ENCODE peak calls at places on chromosome 1, in ten cellular contexts. G is breast epithelium; F is EL; Y is left ventricle myocardium inferior; Z is bronchial epithelial cell; P is activated CD8-positive, alpha-beta memory T cell treated with anti-CD3 and anti-CD28 coated beads, Interleukin-2, amount 50 U/mL, for 48 hours; E is stimulated activated CD4-positive, alpha-beta T cell treated with anti-CD3 and anti-CD28 coated beads, Interleukin-4, amount 100 ng/mL, for 4 hours; W is fibroblast of mammary gland; U is activated CD4-positive, alpha-beta memory T cell treated with anti-CD3 and anti-CD28 coated beads for 36 hours; X is omental fat pad. Q is an unnamed sample.

GRCh38 chr1:39189592-39190041 is 14.9 kb upstream of the MACF1 start:
- DNase-seq in P (no peak), G (no peak), E (no peak), Z (peak), Y (no peak), W (no peak), X (no peak), F (peak), U (no peak), Q (peak)

GRCh38 chr1:16145030-16145987 is 10.6 kb downstream of the EPHA2 start:
- DNase-seq in W (peak), Z (peak), P (no peak), E (no peak), U (no peak), X (peak), G (peak), Y (peak), F (peak), Q (peak)

GRCh38 chr1:57633881-57634280 is 210.0 kb upstream of the DAB1 start:
- DNase-seq in X (no peak), G (no peak), Y (no peak), E (no peak), P (no peak), W (no peak), F (no peak), U (no peak), Z (no peak), Q (no peak)

GRCh38 chr1:177969109-177969508 is 749 bp downstream of the SEC16B start:
- DNase-seq in U (no peak), Y (no peak), X (no peak), G (no peak), Z (no peak), E (no peak), P (no peak), W (peak), F (no peak), Q (no peak)

GRCh38 chr1:47230692-47231313 is 1.2 kb downstream of the TAL1 start:
- DNase-seq in G (no peak), Z (no peak), F (no peak), U (peak), Y (no peak), E (no peak), W (no peak), X (no peak), P (peak), Q (no peak)

GRCh38 chr1:155173478-155174333 is at the start of gene TRIM46:
- DNase-seq in W (peak), Y (no peak), F (peak), E (peak), G (peak), U (peak), X (no peak), Z (peak), P (peak), Q (peak)

GRCh38 chr1:43836267-43836951 is 97.2 kb upstream of the ARTN start:
- DNase-seq in F (peak), G (peak), Z (peak), P (peak), W (no peak), U (peak), X (no peak), Y (peak), E (peak), Q (no peak)

GRCh38 chr1:29441916-29442668 is 205.8 kb downstream of the PTPRU start:
- DNase-seq in W (no peak), X (no peak), G (no peak), E (no peak), U (no peak), Z (no peak), F (no peak), P (no peak), Y (no peak), Q (no peak)

GRCh38 chr1:76031496-76031895 is 43.0 kb upstream of the ST6GALNAC3 start:
- DNase-seq in W (no peak), E (no peak), G (no peak), P (no peak), U (no peak), Z (no peak), X (no peak), Y (no peak), F (no peak), Q (no peak)

GRCh38 chr1:20634065-20634593 is 871 bp downstream of the PINK1 start:
- DNase-seq in Y (no peak), X (no peak), G (no peak), U (peak), Z (peak), F (no peak), P (no peak), W (no peak), E (no peak), Q (no peak)

GRCh38 chr1:16971330-16972209 is 8.8 kb downstream of the MFAP2 start:
- DNase-seq in Y (no peak), F (peak), G (no peak), E (no peak), U (no peak), X (no peak), Z (peak), P (no peak), W (peak), Q (no peak)

GRCh38 chr1:204563324-204563723 is 47.1 kb downstream of the MDM4 start:
- DNase-seq in Z (no peak), E (no peak), W (no peak), U (peak), F (no peak), X (no peak), Y (no peak), G (no peak), P (no peak), Q (no peak)

GRCh38 chr1:20029178-20029912 is 40.6 kb upstream of the PLA2G5 start:
- DNase-seq in E (no peak), P (no peak), U (no peak), Y (peak), F (no peak), G (no peak), W (no peak), Z (no peak), X (no peak), Q (no peak)

GRCh38 chr1:115251856-115252255 is 86.2 kb downstream of the NGF start:
- DNase-seq in Z (peak), G (no peak), Y (no peak), U (no peak), F (peak), X (no peak), P (no peak), W (peak), E (no peak), Q (peak)

GRCh38 chr1:228286505-228287417 is 78.9 kb downstream of the OBSCN start:
- DNase-seq in W (no peak), P (no peak), F (no peak), Y (peak), E (no peak), U (no peak), Z (no peak), X (no peak), G (no peak), Q (no peak)

GRCh38 chr1:115098979-115099692 is 9.8 kb upstream of the TSPAN2 start:
- DNase-seq in G (no peak), Z (peak), X (no peak), Y (no peak), U (peak), W (peak), F (no peak), E (peak), P (peak), Q (peak)

GRCh38 chr1:206004821-206005220 is 1.6 kb upstream of the RAB7B start:
- DNase-seq in Z (peak), P (peak), X (no peak), U (no peak), W (no peak), E (no peak), F (no peak), Y (no peak), G (peak), Q (no peak)

GRCh38 chr1:205598841-205599666 is 32.8 kb downstream of the ELK4 start:
- DNase-seq in G (no peak), E (no peak), P (peak), F (peak), X (no peak), U (peak), Z (no peak), Y (peak), W (peak), Q (peak)

GRCh38 chr1:231828182-231828920 is 201.8 kb downstream of the DISC1 start:
- DNase-seq in X (no peak), U (no peak), Z (peak), F (peak), E (no peak), W (peak), Y (no peak), G (no peak), P (no peak), Q (peak)

GRCh38 chr1:227944066-227944930 is 3.4 kb downstream of the WNT9A start:
- DNase-seq in F (no peak), Z (no peak), E (no peak), U (no peak), Y (peak), W (peak), G (no peak), X (no peak), P (peak), Q (no peak)

GRCh38 chr1:23422313-23422877 is 2.2 kb downstream of the TCEA3 start:
- DNase-seq in Z (peak), W (peak), F (peak), G (no peak), U (peak), X (no peak), E (peak), P (peak), Y (peak), Q (peak)

GRCh38 chr1:151838491-151839412 is 868 bp downstream of the C2CD4D start:
- DNase-seq in E (peak), W (no peak), X (no peak), P (peak), F (no peak), Y (no peak), G (no peak), Z (no peak), U (peak), Q (no peak)

GRCh38 chr1:58848818-58849411 is 65.1 kb upstream of the JUN start:
- DNase-seq in F (peak), E (no peak), U (peak), Z (peak), G (peak), P (no peak), W (peak), Y (peak), X (peak), Q (peak)

GRCh38 chr1:21254335-21254951 is 35.8 kb downstream of the ECE1 start:
- DNase-seq in W (peak), Z (no peak), F (no peak), X (no peak), P (no peak), E (no peak), G (no peak), U (no peak), Y (peak), Q (no peak)

GRCh38 chr1:203368624-203369451 is 17.9 kb upstream of the FMOD start:
- DNase-seq in Z (peak), W (peak), G (peak), F (peak), U (no peak), Y (peak), P (no peak), E (no peak), X (no peak), Q (peak)

GRCh38 chr1:180219776-180220175 is 10.3 kb upstream of the LHX4 start:
- DNase-seq in W (no peak), F (no peak), Y (no peak), U (no peak), G (no peak), E (no peak), P (no peak), Z (no peak), X (no peak), Q (no peak)

GRCh38 chr1:44138239-44138638 is 3.2 kb downstream of the KLF18 start:
- DNase-seq in E (no peak), Y (no peak), G (no peak), F (no peak), W (no peak), Z (no peak), U (no peak), P (no peak), X (no peak), Q (no peak)

GRCh38 chr1:48246727-48247126 is 24.2 kb downstream of the SLC5A9 start:
- DNase-seq in W (no peak), X (no peak), F (no peak), Y (peak), Z (peak), E (no peak), G (peak), U (no peak), P (no peak), Q (no peak)

GRCh38 chr1:204358605-204359004 is 1.1 kb downstream of the PLEKHA6 start:
- DNase-seq in W (no peak), P (no peak), U (no peak), Y (no peak), G (no peak), Z (no peak), F (no peak), X (no peak), E (no peak), Q (no peak)

GRCh38 chr1:23559985-23560755 is 869 bp upstream of the ID3 start:
- DNase-seq in G (no peak), Y (no peak), X (no peak), P (no peak), E (no peak), W (peak), U (no peak), Z (no peak), F (peak), Q (no peak)

GRCh38 chr1:21537511-21537931 is 28.3 kb downstream of the ALPL start:
- DNase-seq in Z (no peak), F (no peak), E (no peak), Y (peak), U (no peak), W (no peak), X (no peak), P (no peak), G (no peak), Q (no peak)

GRCh38 chr1:208349679-208350330 is 105.6 kb upstream of the PLXNA2 start:
- DNase-seq in Y (no peak), X (no peak), W (no peak), G (no peak), E (no peak), Z (no peak), U (no peak), F (no peak), P (no peak), Q (no peak)

GRCh38 chr1:93874025-93874651 is 4.9 kb downstream of the DNTTIP2 start:
- DNase-seq in P (no peak), G (no peak), Z (peak), Y (no peak), U (no peak), W (peak), X (no peak), E (no peak), F (peak), Q (peak)

GRCh38 chr1:43970502-43970901 is 692 bp downstream of the DPH2 start:
- DNase-seq in F (no peak), X (no peak), G (no peak), W (no peak), U (no peak), P (no peak), E (no peak), Y (no peak), Z (no peak), Q (no peak)

GRCh38 chr1:180680558-180681144 is 48.8 kb downstream of the XPR1 start:
- DNase-seq in Y (no peak), E (no peak), P (no peak), F (peak), X (no peak), U (no peak), G (no peak), W (peak), Z (peak), Q (peak)

Q was measured in HCEC 1CT.